ENCODE peak calls at places on chromosomes 3 and 15, in five cellular contexts. One of them, this sample, is unnamed.

GRCh38 chr3:69408989-69409388 is 23.1 kb upstream of the FRMD4B start:
- DNase-seq in body of pancreas: no peak
- DNase-seq in heart left ventricle: no peak
- DNase-seq in GM12891: no peak
- DNase-seq in IMR-90: no peak
- DNase-seq in this sample: no peak

GRCh38 chr15:48550822-48551525 is 94.5 kb downstream of the FBN1 start:
- DNase-seq in body of pancreas: no peak
- DNase-seq in heart left ventricle: no peak
- DNase-seq in GM12891: no peak
- DNase-seq in IMR-90: no peak
- DNase-seq in this sample: no peak

GRCh38 chr3:108388136-108389132 is 92.1 kb downstream of the HHLA2 start:
- DNase-seq in body of pancreas: no peak
- DNase-seq in heart left ventricle: no peak
- DNase-seq in GM12891: no peak
- DNase-seq in IMR-90: no peak
- DNase-seq in this sample: no peak

GRCh38 chr3:190003730-190004129 is 117.0 kb downstream of the P3H2 start:
- DNase-seq in body of pancreas: no peak
- DNase-seq in heart left ventricle: peak; percentile 28
- DNase-seq in GM12891: no peak
- DNase-seq in IMR-90: peak; percentile 75
- DNase-seq in this sample: no peak

GRCh38 chr15:38885001-38885400 is 320.4 kb upstream of the RASGRP1 start:
- DNase-seq in body of pancreas: no peak
- DNase-seq in heart left ventricle: no peak
- DNase-seq in GM12891: no peak
- DNase-seq in IMR-90: peak; percentile 48
- DNase-seq in this sample: no peak

GRCh38 chr3:49500408-49501257 is 30.6 kb downstream of the DAG1 start:
- DNase-seq in body of pancreas: peak; percentile 40
- DNase-seq in heart left ventricle: peak; percentile 84
- DNase-seq in GM12891: no peak
- DNase-seq in IMR-90: peak; percentile 99
- DNase-seq in this sample: peak; percentile 69

GRCh38 chr15:63986751-63987341 is 59.4 kb downstream of the DAPK2 start:
- DNase-seq in body of pancreas: no peak
- DNase-seq in heart left ventricle: no peak
- DNase-seq in GM12891: no peak
- DNase-seq in IMR-90: no peak
- DNase-seq in this sample: peak; percentile 60

GRCh38 chr3:71195492-71195891 is 388.0 kb downstream of the FOXP1 start:
- DNase-seq in body of pancreas: no peak
- DNase-seq in heart left ventricle: no peak
- DNase-seq in GM12891: no peak
- DNase-seq in IMR-90: peak; percentile 86
- DNase-seq in this sample: no peak

GRCh38 chr3:129502641-129503386 is 25.6 kb upstream of the RHO start:
- DNase-seq in body of pancreas: no peak
- DNase-seq in heart left ventricle: peak; percentile 49
- DNase-seq in GM12891: no peak
- DNase-seq in IMR-90: no peak
- DNase-seq in this sample: no peak

GRCh38 chr3:64209866-64210609 is 15.2 kb downstream of the PRICKLE2 start:
- DNase-seq in body of pancreas: peak; percentile 30
- DNase-seq in heart left ventricle: peak; percentile 74
- DNase-seq in GM12891: no peak
- DNase-seq in IMR-90: no peak
- DNase-seq in this sample: peak; percentile 17

GRCh38 chr15:26771917-26772587 is 814 bp downstream of the GABRB3 start:
- DNase-seq in body of pancreas: peak; percentile 25
- DNase-seq in heart left ventricle: no peak
- DNase-seq in GM12891: no peak
- DNase-seq in IMR-90: no peak
- DNase-seq in this sample: no peak

GRCh38 chr3:128714887-128715496 is 11.0 kb upstream of the RAB7A start:
- DNase-seq in body of pancreas: no peak
- DNase-seq in heart left ventricle: no peak
- DNase-seq in GM12891: no peak
- DNase-seq in IMR-90: no peak
- DNase-seq in this sample: peak; percentile 66

GRCh38 chr15:62059818-62060115 is 480 bp downstream of the VPS13C start:
- DNase-seq in body of pancreas: peak; percentile 51
- DNase-seq in heart left ventricle: peak; percentile 51
- DNase-seq in GM12891: peak; percentile 53
- DNase-seq in IMR-90: peak; percentile 51
- DNase-seq in this sample: peak; percentile 66

GRCh38 chr3:178804606-178805005 is 267.0 kb downstream of the ZMAT3 start:
- DNase-seq in body of pancreas: no peak
- DNase-seq in heart left ventricle: no peak
- DNase-seq in GM12891: no peak
- DNase-seq in IMR-90: no peak
- DNase-seq in this sample: no peak

GRCh38 chr3:48140284-48140683 is 47.9 kb downstream of the CDC25A start:
- DNase-seq in body of pancreas: no peak
- DNase-seq in heart left ventricle: no peak
- DNase-seq in GM12891: no peak
- DNase-seq in IMR-90: no peak
- DNase-seq in this sample: no peak
- TF ChIP-seq POLR2A in body of pancreas: no peak
- TF ChIP-seq POLR2A in heart left ventricle: no peak
- TF ChIP-seq POLR2A in GM12891: no peak
- TF ChIP-seq POLR2A in IMR-90: no peak
- TF ChIP-seq POLR2A in this sample: no peak

GRCh38 chr15:31361764-31362120 is 35.1 kb downstream of the KLF13 start:
- DNase-seq in body of pancreas: no peak
- DNase-seq in heart left ventricle: no peak
- DNase-seq in GM12891: no peak
- DNase-seq in IMR-90: no peak
- DNase-seq in this sample: no peak

GRCh38 chr15:31362121-31362520 is 35.5 kb downstream of the KLF13 start:
- DNase-seq in body of pancreas: no peak
- DNase-seq in heart left ventricle: no peak
- DNase-seq in GM12891: no peak
- DNase-seq in IMR-90: no peak
- DNase-seq in this sample: no peak

GRCh38 chr15:31359722-31360111 is 33.1 kb downstream of the KLF13 start:
- DNase-seq in body of pancreas: no peak
- DNase-seq in heart left ventricle: no peak
- DNase-seq in GM12891: no peak
- DNase-seq in IMR-90: no peak
- DNase-seq in this sample: no peak

GRCh38 chr15:31360158-31360561 is 33.5 kb downstream of the KLF13 start:
- DNase-seq in body of pancreas: no peak
- DNase-seq in heart left ventricle: no peak
- DNase-seq in GM12891: no peak
- DNase-seq in IMR-90: no peak
- DNase-seq in this sample: no peak

DNA sequence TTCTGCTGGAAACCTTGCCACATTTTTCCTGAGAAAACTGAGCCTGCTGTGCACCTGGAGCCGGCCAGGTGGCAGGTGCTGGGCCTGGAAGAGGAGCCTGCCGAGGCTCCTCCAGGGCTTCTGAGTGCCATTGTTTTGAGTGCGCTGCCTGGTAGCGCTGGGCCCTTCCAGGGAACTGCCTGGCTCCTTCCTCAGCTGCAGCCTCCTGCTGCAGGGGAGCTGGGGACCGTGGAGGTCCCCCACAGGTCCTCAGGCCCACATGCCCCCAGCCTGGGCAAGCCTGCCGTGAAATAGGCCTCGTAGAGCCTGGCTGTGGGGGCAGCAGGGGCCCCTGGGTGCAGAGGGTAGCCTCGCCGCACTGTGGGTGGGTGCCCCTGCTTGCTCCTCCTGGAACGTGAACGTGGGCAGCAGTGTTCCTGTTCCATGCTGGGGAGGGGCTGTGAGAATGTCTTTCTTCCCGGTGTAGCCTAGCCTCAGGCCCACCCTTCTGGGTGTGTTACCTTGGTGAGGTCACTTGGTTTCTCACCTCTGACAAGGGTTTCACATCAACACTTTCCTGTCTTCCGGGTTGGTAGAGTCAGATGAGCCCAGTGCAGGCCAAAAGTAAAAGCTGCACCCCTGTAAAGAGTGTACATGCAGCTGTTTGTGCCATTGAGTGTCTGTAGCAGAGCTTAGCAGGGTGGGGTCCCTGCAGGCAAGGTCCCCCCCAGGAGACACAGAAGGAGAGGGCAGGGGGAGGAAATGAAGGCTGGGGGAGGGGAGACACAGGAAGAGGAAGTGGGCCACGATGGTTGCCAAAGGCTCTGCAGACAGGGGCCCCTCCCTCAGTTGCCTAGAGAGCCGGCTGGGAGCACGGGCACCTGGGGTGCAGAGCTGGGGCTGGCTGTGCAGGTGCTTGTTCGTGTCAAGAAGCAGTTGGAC is 34.5 kb downstream of the KLF13 start:
- DNase-seq in body of pancreas: peak; percentile 85
- DNase-seq in heart left ventricle: no peak
- DNase-seq in GM12891: peak; percentile 72
- DNase-seq in IMR-90: no peak
- DNase-seq in this sample: peak; percentile 85
- TF ChIP-seq POLR2A in body of pancreas: peak; percentile 24
- TF ChIP-seq POLR2A in heart left ventricle: no peak
- TF ChIP-seq POLR2A in GM12891: no peak
- TF ChIP-seq POLR2A in IMR-90: no peak
- TF ChIP-seq POLR2A in this sample: no peak

DNA sequence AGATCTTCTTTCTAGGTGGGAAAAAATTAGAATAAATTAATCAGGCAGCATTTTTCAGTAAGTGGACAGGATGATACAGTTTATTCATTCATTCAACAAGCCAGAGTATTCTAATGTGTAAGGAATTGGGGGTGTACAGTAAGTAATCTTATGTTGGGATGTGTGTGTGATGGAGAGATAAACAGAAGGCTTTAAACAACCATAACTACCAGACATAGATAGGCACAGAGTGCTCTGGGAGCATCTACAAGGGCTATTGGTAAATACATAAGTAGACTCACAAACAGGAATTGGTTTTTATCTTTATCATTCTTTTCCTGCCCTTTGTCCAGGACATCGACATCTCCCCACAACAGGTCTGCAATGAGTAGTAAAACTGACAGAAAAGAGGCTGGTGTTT is 28.9 kb upstream of the B3GNT5 start:
- DNase-seq in body of pancreas: no peak
- DNase-seq in heart left ventricle: no peak
- DNase-seq in GM12891: no peak
- DNase-seq in IMR-90: no peak
- DNase-seq in this sample: no peak
- TF ChIP-seq POLR2A in body of pancreas: no peak
- TF ChIP-seq POLR2A in heart left ventricle: no peak
- TF ChIP-seq POLR2A in GM12891: no peak
- TF ChIP-seq POLR2A in IMR-90: no peak
- TF ChIP-seq POLR2A in this sample: no peak

DNA sequence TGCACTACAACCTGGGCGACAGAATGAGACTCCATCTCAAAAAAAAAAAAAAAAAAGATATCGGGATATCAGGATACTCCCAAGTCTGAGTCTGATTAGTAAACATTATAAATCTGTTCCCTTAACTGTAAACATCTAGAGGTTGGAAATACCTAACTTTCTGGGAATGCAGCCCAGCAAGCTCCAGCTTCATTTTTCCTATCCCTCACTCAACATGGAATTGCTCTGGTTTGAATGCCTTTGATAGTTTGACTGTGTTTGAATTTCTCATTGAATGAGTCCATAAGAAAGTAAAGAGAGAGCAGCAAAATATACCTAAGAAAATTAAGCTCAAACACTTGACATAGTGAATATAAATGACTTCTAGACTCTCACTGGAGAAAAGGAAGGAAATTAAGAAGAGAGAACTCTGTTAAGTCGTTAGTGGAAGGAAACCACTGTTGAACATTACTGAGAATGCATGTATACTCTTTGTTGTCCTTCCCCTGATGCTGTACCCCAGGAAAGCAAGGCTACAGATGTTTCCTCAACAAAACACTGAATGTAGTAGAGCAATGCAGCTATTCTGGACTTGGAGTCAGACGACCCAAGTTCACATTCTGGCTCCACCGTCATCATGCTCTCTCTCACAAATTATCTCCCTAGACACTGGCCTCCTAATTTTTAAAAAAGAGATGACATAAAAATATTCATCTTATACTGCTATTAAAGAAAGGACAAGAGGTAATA is 62.4 kb downstream of the CD200 start:
- DNase-seq in body of pancreas: no peak
- DNase-seq in heart left ventricle: no peak
- DNase-seq in GM12891: no peak
- DNase-seq in IMR-90: peak; percentile 69
- DNase-seq in this sample: no peak
- TF ChIP-seq POLR2A in body of pancreas: no peak
- TF ChIP-seq POLR2A in heart left ventricle: no peak
- TF ChIP-seq POLR2A in GM12891: no peak
- TF ChIP-seq POLR2A in IMR-90: no peak
- TF ChIP-seq POLR2A in this sample: no peak

GRCh38 chr15:65901836-65902235 is 32.5 kb downstream of the RAB11A start:
- DNase-seq in body of pancreas: no peak
- DNase-seq in heart left ventricle: no peak
- DNase-seq in GM12891: no peak
- DNase-seq in IMR-90: no peak
- DNase-seq in this sample: no peak
- TF ChIP-seq POLR2A in body of pancreas: no peak
- TF ChIP-seq POLR2A in heart left ventricle: no peak
- TF ChIP-seq POLR2A in GM12891: no peak
- TF ChIP-seq POLR2A in IMR-90: no peak
- TF ChIP-seq POLR2A in this sample: no peak